ENCODE peak calls at places on chromosomes 5 and 9, in eight cellular contexts. M is cardiac muscle cell; E is aorta; W is fibroblast of lung; U is spleen; Q is tibial artery; R is uterus; H is CD8-positive, alpha-beta T cell. Y is an unnamed sample. For H3K36me3, the result is how much of the 10 kb centered on the place peaks cover.

GRCh38 chr5:142281012-142281374 is 43.8 kb downstream of the SPRY4 start:
- DNase-seq in M (peak), E (no peak), W (no peak), U (no peak), Q (no peak), R (peak), H (no peak), Y (no peak)

GRCh38 chr9:1057910-1058309 is 7.8 kb downstream of the DMRT2 start:
- DNase-seq in M (no peak), E (no peak), W (no peak), U (no peak), Q (no peak), R (no peak), H (no peak), Y (no peak)

GRCh38 chr5:40842351-40842750 is 1.2 kb downstream of the CARD6 start:
- DNase-seq in M (no peak), E (no peak), W (no peak), U (no peak), Q (no peak), R (no peak), H (no peak), Y (no peak)

GRCh38 chr9:131727184-131727785 is 12.6 kb downstream of the RAPGEF1 start:
- DNase-seq in M (no peak), E (no peak), W (peak), U (peak), Q (peak), R (no peak), H (no peak), Y (peak)

GRCh38 chr9:8907863-8908262 is 1108.3 kb upstream of the DMAC1 start:
- DNase-seq in M (no peak), E (no peak), W (no peak), U (no peak), Q (no peak), R (no peak), H (no peak), Y (no peak)

GRCh38 chr9:34049630-34050384 is 1.1 kb upstream of the UBAP2 start:
- DNase-seq in M (peak), E (no peak), W (no peak), U (peak), Q (no peak), R (no peak), H (no peak), Y (no peak)

GRCh38 chr5:116947691-116948528 is 373.3 kb upstream of the SEMA6A start:
- DNase-seq in M (peak), E (peak), W (peak), U (peak), Q (no peak), R (peak), H (peak), Y (peak)

GRCh38 chr5:94575196-94575595 is 43.2 kb downstream of the KIAA0825 start:
- DNase-seq in M (no peak), E (no peak), W (no peak), U (no peak), Q (no peak), R (no peak), H (no peak), Y (no peak)

GRCh38 chr5:135488727-135489465 is 36.7 kb upstream of the TIFAB start:
- DNase-seq in M (peak), E (peak), W (peak), U (no peak), Q (peak), R (no peak), H (no peak), Y (peak)

GRCh38 chr5:6434737-6435136 is 13.9 kb upstream of the UBE2QL1 start:
- DNase-seq in M (no peak), E (no peak), W (no peak), U (no peak), Q (no peak), R (no peak), H (no peak), Y (no peak)

GRCh38 chr9:134468358-134468757 is 142.1 kb downstream of the RXRA start:
- DNase-seq in M (no peak), E (no peak), W (no peak), U (no peak), Q (no peak), R (no peak), H (no peak), Y (no peak)

GRCh38 chr9:134463293-134463692 is 137.0 kb downstream of the RXRA start:
- DNase-seq in M (no peak), E (no peak), W (no peak), U (no peak), Q (no peak), R (no peak), H (no peak), Y (no peak)

GRCh38 chr9:134469041-134469875 is 143.0 kb downstream of the RXRA start:
- DNase-seq in M (no peak), E (peak), W (peak), U (no peak), Q (peak), R (peak), H (no peak), Y (no peak)

GRCh38 chr9:134462304-134462703 is 136.0 kb downstream of the RXRA start:
- DNase-seq in M (no peak), E (no peak), W (no peak), U (no peak), Q (no peak), R (no peak), H (no peak), Y (no peak)

DNA sequence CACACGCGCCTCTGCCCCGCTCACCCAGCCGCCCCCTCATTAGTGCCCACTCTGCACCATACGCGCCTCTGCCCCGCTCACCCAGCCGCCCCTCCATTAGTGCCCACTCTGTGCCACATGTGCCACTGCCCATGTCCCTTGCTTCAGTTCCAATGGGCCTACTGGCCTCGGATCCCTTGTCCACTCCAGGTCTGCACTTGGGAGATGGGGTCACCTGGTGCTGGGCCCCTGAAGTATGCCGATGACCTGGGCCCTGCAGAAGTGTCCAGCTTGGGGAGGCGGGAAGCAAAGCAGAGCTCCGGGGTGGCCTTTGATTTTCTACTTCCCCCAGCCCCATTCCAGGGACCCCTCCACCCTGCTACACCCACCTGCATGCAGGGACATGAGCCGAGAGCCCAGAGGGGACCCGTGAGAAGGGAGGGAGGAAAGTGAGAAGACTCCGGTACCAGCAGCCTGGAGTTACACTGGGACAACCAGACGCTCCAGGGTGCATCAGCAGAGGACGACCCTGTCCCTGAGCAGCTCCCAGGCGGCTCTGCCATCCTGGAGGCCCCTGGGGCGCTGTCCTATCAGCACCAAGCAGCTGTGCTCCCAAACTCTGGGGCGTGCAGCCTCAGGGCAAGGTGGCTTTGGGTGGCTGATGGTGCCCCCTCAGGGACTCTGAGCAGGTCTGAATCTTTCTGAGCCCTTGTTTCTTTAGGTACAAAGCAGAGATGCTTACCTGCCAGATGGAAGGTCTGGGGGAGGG is 140.8 kb downstream of the RXRA start:
- DNase-seq in M (peak), E (no peak), W (no peak), U (no peak), Q (no peak), R (no peak), H (no peak), Y (no peak)
- H3K36me3 ChIP-seq in M (under half), E (under half), W (under half), U (under half), Q (under half), R (under half), H (under half), Y (under half)

GRCh38 chr9:137269231-137269772 is 8.2 kb upstream of the TOR4A start:
- DNase-seq in M (no peak), E (peak), W (no peak), U (peak), Q (peak), R (peak), H (no peak), Y (peak)

GRCh38 chr9:137266162-137266527 is 11.0 kb downstream of the NELFB start:
- DNase-seq in M (no peak), E (peak), W (no peak), U (peak), Q (no peak), R (no peak), H (no peak), Y (no peak)

GRCh38 chr9:137268538-137269201 is 8.9 kb upstream of the TOR4A start:
- DNase-seq in M (no peak), E (no peak), W (no peak), U (no peak), Q (no peak), R (peak), H (no peak), Y (peak)

GRCh38 chr9:137266589-137267453 is 10.7 kb upstream of the TOR4A start:
- DNase-seq in M (no peak), E (no peak), W (no peak), U (peak), Q (no peak), R (no peak), H (no peak), Y (no peak)

GRCh38 chr9:137267933-137268355 is 9.6 kb upstream of the TOR4A start:
- DNase-seq in M (no peak), E (no peak), W (no peak), U (peak), Q (no peak), R (no peak), H (no peak), Y (peak)
- H3K27ac ChIP-seq in M (no peak), E (no peak), W (peak), U (no peak), Q (peak), R (no peak), H (no peak), Y (peak)

DNA sequence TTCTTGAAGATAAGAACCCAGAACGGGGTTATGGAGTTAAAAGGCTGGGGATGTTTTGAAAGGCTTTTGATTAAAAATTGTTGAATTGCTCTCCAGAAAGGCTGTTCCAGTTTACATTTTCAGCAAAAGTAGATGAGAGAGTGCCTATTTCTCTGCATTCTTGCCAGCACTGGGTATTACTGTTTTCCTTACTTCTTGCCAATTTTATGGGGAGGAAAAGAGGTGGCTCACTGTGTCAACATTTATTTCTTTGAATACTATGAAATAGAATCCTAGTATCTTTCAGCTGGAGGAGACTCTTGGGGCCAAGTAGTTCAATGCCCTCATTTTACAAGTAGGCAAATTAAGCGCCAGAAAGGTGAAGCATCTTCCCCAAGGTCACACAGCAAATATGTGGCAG is 7.3 kb downstream of the NCS1 start:
- DNase-seq in M (no peak), E (no peak), W (no peak), U (no peak), Q (no peak), R (no peak), H (no peak), Y (no peak)
- H3K36me3 ChIP-seq in M (under half), E (under half), W (under half), U (under half), Q (under half), R (under half), H (under half), Y (under half)

DNA sequence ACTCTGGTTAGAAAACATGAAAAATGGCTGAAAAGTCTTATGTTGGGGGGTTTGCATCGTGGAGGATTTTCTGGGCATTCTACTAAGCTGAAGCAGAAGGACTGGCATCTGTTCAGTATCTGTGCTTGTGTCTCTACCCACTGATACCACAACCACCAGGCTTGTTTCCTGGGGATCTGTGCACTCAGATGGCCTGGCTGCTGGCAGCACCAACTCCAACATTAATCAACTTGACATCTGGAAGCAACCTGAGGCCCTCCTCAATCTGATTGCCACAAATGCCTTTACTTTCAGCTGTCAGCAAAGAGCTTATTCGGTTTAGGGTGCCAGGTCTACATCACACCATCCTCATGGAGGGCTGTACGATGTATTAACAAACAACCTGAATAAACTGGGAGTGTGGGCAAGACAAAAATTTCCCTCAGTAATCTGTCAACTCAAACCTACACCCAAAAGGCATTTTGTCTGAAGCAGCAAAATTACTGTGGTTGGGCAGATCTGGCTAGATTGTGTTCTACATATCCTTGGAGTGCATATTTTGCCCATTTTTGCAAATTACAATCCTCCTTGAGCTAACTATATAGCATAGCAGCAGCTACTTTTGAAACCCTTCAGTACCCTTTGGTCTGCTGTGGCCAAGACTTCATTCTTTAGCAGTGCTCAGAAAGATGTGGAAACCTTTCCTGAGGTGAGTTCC is 74.6 kb downstream of the FOXD1 start:
- DNase-seq in M (no peak), E (no peak), W (peak), U (no peak), Q (no peak), R (no peak), H (no peak), Y (no peak)
- H3K27ac ChIP-seq in M (no peak), E (no peak), W (peak), U (no peak), Q (no peak), R (no peak), H (no peak), Y (peak)

GRCh38 chr9:95088421-95089161 is 228.9 kb downstream of the FANCC start:
- DNase-seq in M (no peak), E (peak), W (peak), U (peak), Q (peak), R (no peak), H (no peak), Y (no peak)
- H3K36me3 ChIP-seq in M (under half), E (under half), W (under half), U (under half), Q (under half), R (under half), H (under half), Y (under half)

GRCh38 chr9:98085955-98086354 is 29.4 kb downstream of the NANS start:
- DNase-seq in M (peak), E (no peak), W (no peak), U (peak), Q (peak), R (no peak), H (no peak), Y (no peak)
- H3K27ac ChIP-seq in M (peak), E (no peak), W (no peak), U (no peak), Q (no peak), R (no peak), H (no peak), Y (no peak)

GRCh38 chr9:92634712-92635605 is 35.0 kb downstream of the IPPK start:
- DNase-seq in M (peak), E (peak), W (peak), U (peak), Q (peak), R (peak), H (peak), Y (peak)
- H3K36me3 ChIP-seq in M (under half), E (under half), W (under half), U (under half), Q (half or more), R (under half), H (half or more), Y (half or more)